ENCODE peak calls at places on chromosomes 7 and 10, in four cellular contexts. Z, X, A and V are unnamed samples.
A peak's percentile ranks its signal among the peaks of the same experiment; 100 is the strongest.

GRCh38 chr7:100148225-100148558 is 526 bp upstream of the LAMTOR4 start:
- DNase-seq in Z (no peak), X (no peak), A (no peak), V (no peak)

GRCh38 chr10:78199019-78199418 is 165.4 kb downstream of the RPS24 start:
- DNase-seq in Z (no peak), X (peak; percentile 23), A (peak; percentile 73), V (no peak)

GRCh38 chr7:103988468-103989199 is 824 bp downstream of the RELN start:
- DNase-seq in Z (no peak), X (peak; percentile 71), A (peak; percentile 29), V (no peak)

GRCh38 chr7:128405345-128406146 is 4.2 kb downstream of the IMPDH1 start:
- DNase-seq in Z (peak; percentile 43), X (peak; percentile 55), A (peak; percentile 32), V (no peak)

GRCh38 chr10:78215645-78216044 is 182.0 kb downstream of the RPS24 start:
- DNase-seq in Z (no peak), X (no peak), A (no peak), V (no peak)

GRCh38 chr7:46131916-46132795 is 211.1 kb upstream of the IGFBP3 start:
- DNase-seq in Z (no peak), X (no peak), A (no peak), V (peak; percentile 57)

GRCh38 chr10:12910835-12911234 is 90.7 kb downstream of the CCDC3 start:
- DNase-seq in Z (no peak), X (no peak), A (no peak), V (no peak)

GRCh38 chr7:143390098-143390772 is 9.1 kb downstream of the ZYX start:
- DNase-seq in Z (no peak), X (no peak), A (no peak), V (no peak)

GRCh38 chr7:7499892-7500291 is 35.8 kb downstream of the COL28A1 start:
- DNase-seq in Z (no peak), X (no peak), A (no peak), V (no peak)

GRCh38 chr10:11748866-11749265 is 6.7 kb downstream of the ECHDC3 start:
- DNase-seq in Z (no peak), X (no peak), A (no peak), V (no peak)

GRCh38 chr7:5666361-5666760 is 115.1 kb downstream of the RNF216 start:
- DNase-seq in Z (no peak), X (no peak), A (no peak), V (no peak)

GRCh38 chr7:143487566-143487965 is 9.9 kb downstream of the TAS2R41 start:
- DNase-seq in Z (no peak), X (peak; percentile 59), A (peak; percentile 74), V (no peak)

GRCh38 chr7:137927386-137927785 is 74.5 kb downstream of the CREB3L2 start:
- DNase-seq in Z (no peak), X (no peak), A (no peak), V (no peak)

GRCh38 chr10:59362184-59362966 is at the start of gene FAM13C:
- DNase-seq in Z (peak; percentile 70), X (peak; percentile 72), A (peak; percentile 70), V (peak; percentile 52)

GRCh38 chr10:3493621-3494020 is 291.4 kb downstream of the KLF6 start:
- DNase-seq in Z (peak; percentile 11), X (no peak), A (no peak), V (peak; percentile 50)

GRCh38 chr10:22651276-22651980 is 63.0 kb downstream of the PIP4K2A start:
- DNase-seq in Z (no peak), X (no peak), A (no peak), V (no peak)